ENCODE peak calls at places on chromosomes 5 and 9, in five cellular contexts. I, A, J, D and M are unnamed samples.

GRCh38 chr9:127886401-127886972 is 9.0 kb upstream of the AK1 start:
- DNase-seq in J (peak), D (no peak), A (no peak), I (no peak), M (no peak)

GRCh38 chr9:37423508-37423907 is 1.0 kb downstream of the GRHPR start:
- DNase-seq in I (no peak), D (no peak), J (no peak), A (no peak), M (no peak)

GRCh38 chr5:20000416-20000815 is 12.4 kb upstream of the CDH18 start:
- DNase-seq in A (no peak), I (no peak), D (no peak), J (no peak), M (no peak)

GRCh38 chr5:168608821-168609220 is 29.7 kb upstream of the PANK3 start:
- DNase-seq in J (no peak), A (no peak), I (no peak), D (no peak), M (no peak)

GRCh38 chr9:104896131-104896530 is 31.8 kb downstream of the ABCA1 start:
- DNase-seq in A (no peak), D (no peak), I (no peak), J (no peak), M (no peak)

GRCh38 chr9:123318192-123318591 is 37.8 kb upstream of the CRB2 start:
- DNase-seq in I (no peak), D (no peak), J (no peak), A (no peak), M (no peak)

GRCh38 chr5:173263566-173263965 is 28.6 kb upstream of the NKX2-5 start:
- DNase-seq in D (no peak), I (no peak), A (no peak), J (no peak), M (no peak)

GRCh38 chr5:103582364-103582763 is 19.8 kb upstream of the NUDT12 start:
- DNase-seq in J (peak), I (no peak), D (no peak), A (peak), M (no peak)

GRCh38 chr9:99109522-99109921 is 4.6 kb downstream of the TGFBR1 start:
- DNase-seq in D (no peak), J (no peak), A (no peak), I (no peak), M (no peak)

GRCh38 chr5:181056431-181056830 is 16.4 kb downstream of the BTNL9 start:
- DNase-seq in A (no peak), D (no peak), I (no peak), J (no peak), M (no peak)

GRCh38 chr9:22119537-22120167 is 110.5 kb upstream of the CDKN2B start:
- DNase-seq in D (no peak), I (no peak), J (peak), A (peak), M (no peak)

GRCh38 chr5:98639258-98639657 is 134.2 kb upstream of the RGMB start:
- DNase-seq in J (no peak), A (no peak), I (no peak), D (no peak), M (no peak)

GRCh38 chr9:3879731-3880493 is 354.1 kb upstream of the RFX3 start:
- DNase-seq in A (no peak), J (no peak), D (no peak), I (no peak), M (no peak)

GRCh38 chr9:93183663-93184438 is at the start of gene WNK2:
- DNase-seq in D (no peak), I (peak), J (peak), A (peak), M (peak)

GRCh38 chr9:93573204-93573828 is 3.1 kb upstream of the PHF2 start:
- DNase-seq in A (no peak), I (no peak), J (no peak), D (no peak), M (no peak)

GRCh38 chr5:128559300-128560297 is 21.6 kb upstream of the FBN2 start:
- DNase-seq in I (no peak), A (no peak), D (no peak), J (no peak), M (no peak)

GRCh38 chr9:86093788-86094555 is 5.4 kb downstream of the GOLM1 start:
- DNase-seq in A (no peak), D (no peak), J (peak), I (no peak), M (peak)